ENCODE peak calls at places on chromosomes 1 and 21, in ten cellular contexts. One of them, this sample, is unnamed.

GRCh38 chr1:160261526-160261877 is 847 bp downstream of the DCAF8 start:
- DNase-seq in NCI-H1105 treated with DMSO at 0.1 percent for 48 hours: peak
- DNase-seq in prostate gland: peak
- DNase-seq in fibroblast of pulmonary artery: peak
- DNase-seq in NCI-H2081: peak
- DNase-seq in activated naive CD8-positive, alpha-beta T cell treated with anti-CD3 and anti-CD28 coated beads, Interleukin-2, amount 50 U/mL, for 24 hours: peak
- DNase-seq in erythroblast: peak
- DNase-seq in amygdala: no peak
- DNase-seq in astrocyte of the cerebellum: peak
- DNase-seq in kidney glomerular epithelial cell: peak
- DNase-seq in this sample: no peak

GRCh38 chr1:15620155-15620545 is 2.9 kb downstream of the DDI2 start:
- DNase-seq in astrocyte of the cerebellum: no peak
- DNase-seq in NCI-H1105 treated with DMSO at 0.1 percent for 48 hours: no peak
- DNase-seq in prostate gland: no peak
- DNase-seq in NCI-H2081: no peak
- DNase-seq in activated naive CD8-positive, alpha-beta T cell treated with anti-CD3 and anti-CD28 coated beads, Interleukin-2, amount 50 U/mL, for 24 hours: no peak
- DNase-seq in fibroblast of pulmonary artery: peak
- DNase-seq in erythroblast: peak
- DNase-seq in amygdala: no peak
- DNase-seq in kidney glomerular epithelial cell: peak
- DNase-seq in this sample: no peak

GRCh38 chr21:23541571-23541970 is 2065.7 kb downstream of the MRPL39 start:
- DNase-seq in kidney glomerular epithelial cell: no peak
- DNase-seq in fibroblast of pulmonary artery: no peak
- DNase-seq in activated naive CD8-positive, alpha-beta T cell treated with anti-CD3 and anti-CD28 coated beads, Interleukin-2, amount 50 U/mL, for 24 hours: no peak
- DNase-seq in prostate gland: no peak
- DNase-seq in NCI-H2081: no peak
- DNase-seq in astrocyte of the cerebellum: no peak
- DNase-seq in NCI-H1105 treated with DMSO at 0.1 percent for 48 hours: no peak
- DNase-seq in erythroblast: no peak
- DNase-seq in amygdala: no peak
- DNase-seq in this sample: no peak

GRCh38 chr1:208122612-208123358 is 121.4 kb downstream of the PLXNA2 start:
- DNase-seq in prostate gland: no peak
- DNase-seq in kidney glomerular epithelial cell: no peak
- DNase-seq in NCI-H2081: no peak
- DNase-seq in activated naive CD8-positive, alpha-beta T cell treated with anti-CD3 and anti-CD28 coated beads, Interleukin-2, amount 50 U/mL, for 24 hours: no peak
- DNase-seq in fibroblast of pulmonary artery: no peak
- DNase-seq in amygdala: no peak
- DNase-seq in erythroblast: no peak
- DNase-seq in astrocyte of the cerebellum: no peak
- DNase-seq in NCI-H1105 treated with DMSO at 0.1 percent for 48 hours: no peak
- DNase-seq in this sample: no peak

GRCh38 chr1:156627313-156627880 is 8.2 kb downstream of the HAPLN2 start:
- DNase-seq in kidney glomerular epithelial cell: no peak
- DNase-seq in NCI-H2081: peak
- DNase-seq in amygdala: no peak
- DNase-seq in erythroblast: peak
- DNase-seq in NCI-H1105 treated with DMSO at 0.1 percent for 48 hours: peak
- DNase-seq in astrocyte of the cerebellum: no peak
- DNase-seq in activated naive CD8-positive, alpha-beta T cell treated with anti-CD3 and anti-CD28 coated beads, Interleukin-2, amount 50 U/mL, for 24 hours: peak
- DNase-seq in fibroblast of pulmonary artery: peak
- DNase-seq in prostate gland: no peak
- DNase-seq in this sample: no peak

GRCh38 chr1:198880818-198881597 is 242.2 kb downstream of the PTPRC start:
- DNase-seq in NCI-H2081: no peak
- DNase-seq in erythroblast: peak
- DNase-seq in NCI-H1105 treated with DMSO at 0.1 percent for 48 hours: no peak
- DNase-seq in prostate gland: no peak
- DNase-seq in amygdala: no peak
- DNase-seq in astrocyte of the cerebellum: peak
- DNase-seq in fibroblast of pulmonary artery: peak
- DNase-seq in kidney glomerular epithelial cell: peak
- DNase-seq in activated naive CD8-positive, alpha-beta T cell treated with anti-CD3 and anti-CD28 coated beads, Interleukin-2, amount 50 U/mL, for 24 hours: no peak
- DNase-seq in this sample: no peak

GRCh38 chr1:68229927-68230812 is 2.2 kb downstream of the WLS start:
- DNase-seq in activated naive CD8-positive, alpha-beta T cell treated with anti-CD3 and anti-CD28 coated beads, Interleukin-2, amount 50 U/mL, for 24 hours: no peak
- DNase-seq in erythroblast: no peak
- DNase-seq in kidney glomerular epithelial cell: no peak
- DNase-seq in astrocyte of the cerebellum: no peak
- DNase-seq in prostate gland: no peak
- DNase-seq in NCI-H1105 treated with DMSO at 0.1 percent for 48 hours: peak
- DNase-seq in amygdala: no peak
- DNase-seq in fibroblast of pulmonary artery: peak
- DNase-seq in NCI-H2081: no peak
- DNase-seq in this sample: no peak

GRCh38 chr1:52368383-52369172 is 2.6 kb upstream of the CC2D1B start:
- DNase-seq in astrocyte of the cerebellum: no peak
- DNase-seq in amygdala: no peak
- DNase-seq in activated naive CD8-positive, alpha-beta T cell treated with anti-CD3 and anti-CD28 coated beads, Interleukin-2, amount 50 U/mL, for 24 hours: peak
- DNase-seq in kidney glomerular epithelial cell: peak
- DNase-seq in erythroblast: peak
- DNase-seq in prostate gland: peak
- DNase-seq in NCI-H1105 treated with DMSO at 0.1 percent for 48 hours: peak
- DNase-seq in fibroblast of pulmonary artery: peak
- DNase-seq in NCI-H2081: peak
- DNase-seq in this sample: no peak

GRCh38 chr1:173393655-173393993 is 83.5 kb upstream of the PRDX6 start:
- DNase-seq in erythroblast: no peak
- DNase-seq in activated naive CD8-positive, alpha-beta T cell treated with anti-CD3 and anti-CD28 coated beads, Interleukin-2, amount 50 U/mL, for 24 hours: no peak
- DNase-seq in NCI-H1105 treated with DMSO at 0.1 percent for 48 hours: no peak
- DNase-seq in NCI-H2081: no peak
- DNase-seq in kidney glomerular epithelial cell: no peak
- DNase-seq in amygdala: no peak
- DNase-seq in prostate gland: no peak
- DNase-seq in astrocyte of the cerebellum: no peak
- DNase-seq in fibroblast of pulmonary artery: peak
- DNase-seq in this sample: no peak

GRCh38 chr1:26281971-26282693 is 2.2 kb downstream of the SH3BGRL3 start:
- DNase-seq in fibroblast of pulmonary artery: no peak
- DNase-seq in activated naive CD8-positive, alpha-beta T cell treated with anti-CD3 and anti-CD28 coated beads, Interleukin-2, amount 50 U/mL, for 24 hours: peak
- DNase-seq in amygdala: no peak
- DNase-seq in NCI-H1105 treated with DMSO at 0.1 percent for 48 hours: no peak
- DNase-seq in NCI-H2081: no peak
- DNase-seq in prostate gland: no peak
- DNase-seq in erythroblast: no peak
- DNase-seq in kidney glomerular epithelial cell: no peak
- DNase-seq in astrocyte of the cerebellum: no peak
- DNase-seq in this sample: no peak

GRCh38 chr21:44889625-44890337 is 16.3 kb upstream of the PTTG1IP start:
- DNase-seq in kidney glomerular epithelial cell: no peak
- DNase-seq in astrocyte of the cerebellum: no peak
- DNase-seq in NCI-H2081: no peak
- DNase-seq in erythroblast: no peak
- DNase-seq in NCI-H1105 treated with DMSO at 0.1 percent for 48 hours: no peak
- DNase-seq in activated naive CD8-positive, alpha-beta T cell treated with anti-CD3 and anti-CD28 coated beads, Interleukin-2, amount 50 U/mL, for 24 hours: no peak
- DNase-seq in fibroblast of pulmonary artery: no peak
- DNase-seq in amygdala: no peak
- DNase-seq in prostate gland: no peak
- DNase-seq in this sample: no peak

GRCh38 chr21:15128267-15128666 is 63.5 kb upstream of the NRIP1 start:
- DNase-seq in amygdala: no peak
- DNase-seq in astrocyte of the cerebellum: no peak
- DNase-seq in NCI-H1105 treated with DMSO at 0.1 percent for 48 hours: no peak
- DNase-seq in NCI-H2081: no peak
- DNase-seq in kidney glomerular epithelial cell: no peak
- DNase-seq in prostate gland: no peak
- DNase-seq in fibroblast of pulmonary artery: no peak
- DNase-seq in erythroblast: no peak
- DNase-seq in activated naive CD8-positive, alpha-beta T cell treated with anti-CD3 and anti-CD28 coated beads, Interleukin-2, amount 50 U/mL, for 24 hours: no peak
- DNase-seq in this sample: no peak

GRCh38 chr1:37258068-37258467 is 216.3 kb upstream of the ZC3H12A start:
- DNase-seq in activated naive CD8-positive, alpha-beta T cell treated with anti-CD3 and anti-CD28 coated beads, Interleukin-2, amount 50 U/mL, for 24 hours: no peak
- DNase-seq in astrocyte of the cerebellum: no peak
- DNase-seq in kidney glomerular epithelial cell: no peak
- DNase-seq in fibroblast of pulmonary artery: no peak
- DNase-seq in erythroblast: no peak
- DNase-seq in amygdala: no peak
- DNase-seq in NCI-H1105 treated with DMSO at 0.1 percent for 48 hours: no peak
- DNase-seq in prostate gland: no peak
- DNase-seq in NCI-H2081: peak
- DNase-seq in this sample: no peak

GRCh38 chr1:16155537-16156410 is at the start of gene EPHA2:
- DNase-seq in fibroblast of pulmonary artery: peak
- DNase-seq in kidney glomerular epithelial cell: peak
- DNase-seq in erythroblast: peak
- DNase-seq in NCI-H2081: no peak
- DNase-seq in activated naive CD8-positive, alpha-beta T cell treated with anti-CD3 and anti-CD28 coated beads, Interleukin-2, amount 50 U/mL, for 24 hours: no peak
- DNase-seq in NCI-H1105 treated with DMSO at 0.1 percent for 48 hours: peak
- DNase-seq in amygdala: peak
- DNase-seq in prostate gland: peak
- DNase-seq in astrocyte of the cerebellum: peak
- DNase-seq in this sample: peak

GRCh38 chr1:51192213-51192843 is 43.7 kb upstream of the RNF11 start:
- DNase-seq in erythroblast: peak
- DNase-seq in activated naive CD8-positive, alpha-beta T cell treated with anti-CD3 and anti-CD28 coated beads, Interleukin-2, amount 50 U/mL, for 24 hours: peak
- DNase-seq in NCI-H1105 treated with DMSO at 0.1 percent for 48 hours: peak
- DNase-seq in amygdala: no peak
- DNase-seq in kidney glomerular epithelial cell: peak
- DNase-seq in astrocyte of the cerebellum: peak
- DNase-seq in prostate gland: peak
- DNase-seq in NCI-H2081: peak
- DNase-seq in fibroblast of pulmonary artery: peak
- DNase-seq in this sample: peak

This sample was measured in hypothalamus.